ENCODE peak calls at places on chromosomes 13 and 19, in five cellular contexts. Z is HepG2, T is HCT116, H is K562, Y is H1. S is an unnamed sample.

GRCh38 chr13:110976785-110977184 is 61.9 kb upstream of the ANKRD10 start:
- DNase-seq in Z (no peak), T (no peak), H (no peak), Y (no peak), S (no peak)

GRCh38 chr19:3039641-3040077 is 10.6 kb upstream of the TLE2 start:
- DNase-seq in Z (peak), T (peak), H (no peak), Y (no peak), S (no peak)

GRCh38 chr19:19588546-19588945 is 29.9 kb downstream of the PBX4 start:
- DNase-seq in Z (no peak), T (no peak), H (no peak), Y (no peak), S (no peak)

GRCh38 chr13:60138674-60139073 is 25.1 kb downstream of the DIAPH3 start:
- DNase-seq in Z (no peak), T (no peak), H (no peak), Y (no peak), S (no peak)

GRCh38 chr19:49592486-49593232 is 1.7 kb downstream of the PRR12 start:
- DNase-seq in Z (no peak), T (no peak), H (no peak), Y (no peak), S (no peak)

GRCh38 chr19:38319421-38320258 is at the start of gene KCNK6:
- DNase-seq in Z (no peak), T (no peak), H (no peak), Y (peak), S (peak)

GRCh38 chr13:20291675-20292074 is 59.6 kb upstream of the GJB6 start:
- DNase-seq in Z (no peak), T (no peak), H (no peak), Y (no peak), S (no peak)

GRCh38 chr19:4375620-4376228 is 24.6 kb downstream of the SH3GL1 start:
- DNase-seq in Z (peak), T (no peak), H (peak), Y (no peak), S (peak)

GRCh38 chr13:110340812-110341444 is 33.8 kb downstream of the COL4A2 start:
- DNase-seq in Z (no peak), T (no peak), H (no peak), Y (no peak), S (no peak)

GRCh38 chr19:49801966-49802661 is 11.0 kb downstream of the FUZ start:
- DNase-seq in Z (no peak), T (no peak), H (peak), Y (peak), S (peak)

GRCh38 chr19:45424191-45425058 is 708 bp upstream of the ERCC1 start:
- DNase-seq in Z (peak), T (peak), H (peak), Y (peak), S (no peak)

GRCh38 chr19:35246466-35247096 is 2.2 kb upstream of the LSR start:
- DNase-seq in Z (no peak), T (no peak), H (no peak), Y (no peak), S (no peak)

GRCh38 chr19:35249848-35250711 is 1.3 kb downstream of the LSR start:
- DNase-seq in Z (no peak), T (no peak), H (peak), Y (peak), S (no peak)

GRCh38 chr19:35248310-35249145 is at the start of gene LSR:
- DNase-seq in Z (peak), T (peak), H (peak), Y (peak), S (peak)

GRCh38 chr19:35249146-35249847 is 495 bp downstream of the LSR start:
- DNase-seq in Z (no peak), T (no peak), H (peak), Y (no peak), S (no peak)

DNA sequence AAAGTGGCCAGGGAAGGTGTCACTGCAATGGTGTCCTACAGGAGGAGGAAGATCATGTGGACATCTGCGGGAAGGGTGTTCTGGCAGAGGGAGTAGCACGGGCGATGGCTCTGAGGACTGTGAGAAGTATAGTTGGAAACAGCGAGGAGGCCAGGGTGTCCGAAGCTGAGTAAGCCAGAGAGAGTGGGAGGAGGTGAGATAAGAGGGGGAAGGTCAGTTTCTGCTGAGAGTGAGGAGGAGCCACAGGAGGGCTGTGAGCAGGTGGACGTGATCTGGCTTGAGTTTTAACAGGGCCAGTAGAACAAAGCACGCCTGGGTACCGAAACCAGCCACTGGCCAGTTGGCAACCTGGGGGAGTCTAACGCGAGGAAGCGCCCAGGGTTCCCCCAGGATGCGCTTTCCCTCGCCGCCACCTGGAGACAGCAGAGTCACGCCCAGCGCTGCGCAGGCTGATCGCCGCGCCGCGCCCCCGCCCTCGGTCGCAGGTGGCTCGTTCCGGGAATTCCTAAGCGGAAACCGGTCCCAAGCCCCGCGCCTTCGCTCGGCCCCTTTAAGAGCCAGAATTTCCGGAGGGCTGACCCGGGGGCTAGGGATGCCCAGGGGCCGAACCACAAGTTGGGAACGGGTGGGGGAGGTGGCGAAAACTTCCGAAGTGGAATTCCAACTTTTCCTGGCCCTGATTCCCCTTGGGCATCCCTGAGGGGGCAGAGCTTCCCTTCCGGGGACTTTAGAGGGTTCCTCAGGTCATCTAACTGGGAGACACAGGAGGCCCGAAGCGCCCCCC is 1.1 kb upstream of the LSR start:
- DNase-seq in Z (peak), T (peak), H (peak), Y (peak), S (peak)
- TF ChIP-seq JUND in Z (no peak), T (no peak), H (peak), Y (no peak), S (no peak)

DNA sequence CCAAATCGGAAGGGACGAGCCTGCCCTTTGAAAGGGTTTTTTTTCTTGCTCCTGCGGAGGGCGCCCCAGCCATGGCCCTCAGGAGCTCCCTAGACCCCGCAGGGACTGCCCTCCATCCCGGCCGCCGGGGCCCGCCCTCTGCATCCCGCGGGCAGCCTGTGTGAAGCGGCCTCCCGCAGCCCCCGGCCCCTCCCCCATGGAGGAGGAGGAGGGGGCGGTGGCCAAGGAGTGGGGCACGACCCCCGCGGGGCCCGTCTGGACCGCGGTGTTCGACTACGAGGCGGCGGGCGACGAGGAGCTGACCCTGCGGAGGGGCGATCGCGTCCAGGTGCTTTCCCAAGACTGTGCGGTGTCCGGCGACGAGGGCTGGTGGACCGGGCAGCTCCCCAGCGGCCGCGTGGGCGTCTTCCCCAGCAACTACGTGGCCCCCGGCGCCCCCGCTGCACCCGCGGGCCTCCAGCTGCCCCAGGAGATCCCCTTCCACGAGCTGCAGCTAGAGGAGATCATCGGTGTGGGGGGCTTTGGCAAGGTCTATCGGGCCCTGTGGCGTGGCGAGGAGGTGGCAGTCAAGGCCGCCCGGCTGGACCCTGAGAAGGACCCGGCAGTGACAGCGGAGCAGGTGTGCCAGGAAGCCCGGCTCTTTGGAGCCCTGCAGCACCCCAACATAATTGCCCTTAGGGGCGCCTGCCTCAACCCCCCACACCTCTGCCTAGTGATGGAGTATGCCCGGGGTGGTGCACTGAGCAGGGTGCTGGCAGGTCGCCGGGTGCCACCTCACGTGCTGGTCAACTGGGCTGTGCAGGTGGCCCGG is 815 bp downstream of the MAP3K10 start:
- DNase-seq in Z (no peak), T (no peak), H (peak), Y (peak), S (no peak)
- TF ChIP-seq JUND in Z (no peak), T (no peak), H (no peak), Y (no peak), S (no peak)

DNA sequence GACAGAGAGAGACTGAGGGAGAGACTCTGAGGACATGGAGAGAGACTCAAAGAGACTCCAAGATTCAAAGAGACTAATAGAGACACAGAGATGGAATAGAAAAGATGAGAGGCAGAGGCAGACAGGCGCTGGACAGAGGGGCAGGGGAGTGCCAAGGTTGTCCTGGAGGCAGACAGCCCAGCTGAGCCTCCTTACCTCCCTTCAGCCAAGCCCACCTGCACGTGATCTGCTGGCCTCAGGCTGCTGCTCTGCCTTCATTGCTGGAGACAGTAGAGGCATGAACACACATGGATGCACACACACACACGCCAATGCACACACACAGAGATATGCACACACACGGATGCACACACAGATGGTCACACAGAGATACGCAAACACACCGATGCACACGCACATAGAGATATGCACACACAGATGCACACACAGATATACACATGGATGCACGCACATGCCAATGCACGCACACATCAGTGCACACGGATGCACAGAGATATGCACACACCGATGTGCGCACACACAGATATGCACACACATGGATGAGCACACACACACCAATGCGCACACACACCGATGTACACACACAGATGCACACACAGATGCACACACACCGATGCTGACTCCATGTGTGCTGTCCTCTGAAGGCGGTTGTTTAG is 3.3 kb upstream of the F10 start:
- DNase-seq in Z (no peak), T (no peak), H (no peak), Y (peak), S (no peak)
- TF ChIP-seq JUND in Z (no peak), T (no peak), H (no peak), Y (no peak), S (no peak)

GRCh38 chr13:98976941-98977340 is 923 bp downstream of the DOCK9 start:
- DNase-seq in Z (no peak), T (no peak), H (no peak), Y (no peak), S (no peak)
- TF ChIP-seq JUND in Z (no peak), T (no peak), H (no peak), Y (no peak), S (no peak)

DNA sequence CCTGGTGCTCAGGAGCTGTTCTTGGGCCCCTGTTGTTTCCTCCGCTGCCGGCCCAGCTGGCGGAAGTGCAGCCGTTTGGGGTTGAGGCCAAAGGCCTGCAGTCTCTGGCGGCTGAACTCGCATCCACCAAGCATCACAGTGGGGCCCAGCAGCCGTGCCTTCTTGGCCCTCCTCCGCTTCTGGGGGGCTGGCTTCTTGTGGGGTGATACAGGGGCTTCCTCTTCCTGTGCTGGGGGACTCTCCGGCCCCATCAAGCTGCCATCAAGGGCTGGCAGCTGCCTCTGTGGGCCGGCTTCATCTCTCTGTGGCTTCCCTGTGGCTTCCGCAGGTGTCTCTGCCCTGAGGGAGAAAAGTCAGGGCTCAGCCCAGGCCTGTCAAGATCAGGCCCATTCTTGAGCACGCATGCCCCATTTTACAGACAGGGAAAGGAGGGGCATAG is 10.3 kb downstream of the ATG4D start:
- DNase-seq in Z (no peak), T (no peak), H (no peak), Y (no peak), S (no peak)
- TF ChIP-seq JUND in Z (no peak), T (no peak), H (no peak), Y (no peak), S (no peak)

GRCh38 chr19:29268103-29268502 is 55.2 kb upstream of the UQCRFS1 start:
- DNase-seq in Z (no peak), T (no peak), H (no peak), Y (no peak), S (no peak)
- TF ChIP-seq JUND in Z (no peak), T (no peak), H (no peak), Y (no peak), S (no peak)

GRCh38 chr13:33757713-33758112 is 60.2 kb upstream of the RFC3 start:
- DNase-seq in Z (no peak), T (no peak), H (no peak), Y (no peak), S (no peak)
- TF ChIP-seq JUND in Z (no peak), T (no peak), H (no peak), Y (no peak), S (no peak)

GRCh38 chr13:41503386-41503785 is 46.0 kb downstream of the RGCC start:
- DNase-seq in Z (no peak), T (no peak), H (no peak), Y (no peak), S (no peak)
- TF ChIP-seq JUND in Z (no peak), T (no peak), H (no peak), Y (no peak), S (no peak)